ENCODE peak calls at places on chromosomes 5 and 9, in four cellular contexts. A is suprapubic skin, O is GM23338, E is GM12891. V is an unnamed sample.
A peak's percentile ranks its signal among the peaks of the same experiment; 100 is the strongest.

GRCh38 chr5:4142842-4143241 is 547.2 kb downstream of the IRX1 start:
- DNase-seq in A (no peak), O (peak; percentile 72), E (no peak), V (no peak)

GRCh38 chr5:137731201-137731600 is 4.7 kb downstream of the KLHL3 start:
- DNase-seq in A (no peak), O (no peak), E (no peak), V (no peak)

GRCh38 chr5:14417232-14417730 is 164.3 kb upstream of the OTULINL start:
- DNase-seq in A (no peak), O (peak; percentile 41), E (no peak), V (no peak)

GRCh38 chr9:136558373-136558772 is 12.5 kb upstream of the NOTCH1 start:
- DNase-seq in A (no peak), O (no peak), E (no peak), V (no peak)

GRCh38 chr9:14304242-14304641 is 9.7 kb downstream of the NFIB start:
- DNase-seq in A (no peak), O (no peak), E (no peak), V (no peak)

GRCh38 chr5:79521156-79521555 is 7.2 kb upstream of the HOMER1 start:
- DNase-seq in A (no peak), O (no peak), E (no peak), V (no peak)

GRCh38 chr5:1769017-1769640 is 30.5 kb downstream of the MRPL36 start:
- DNase-seq in A (no peak), O (no peak), E (no peak), V (no peak)

GRCh38 chr5:91110709-91111108 is 272.4 kb downstream of the ARRDC3 start:
- DNase-seq in A (no peak), O (no peak), E (no peak), V (no peak)

GRCh38 chr9:125854553-125855275 is 107.5 kb downstream of the PBX3 start:
- DNase-seq in A (no peak), O (no peak), E (no peak), V (no peak)

GRCh38 chr5:90932052-90932699 is 373.6 kb downstream of the ADGRV1 start:
- DNase-seq in A (no peak), O (peak; percentile 87), E (peak; percentile 21), V (peak; percentile 76)

GRCh38 chr5:164422400-164422799 is 917.0 kb downstream of the MAT2B start:
- DNase-seq in A (no peak), O (peak; percentile 75), E (no peak), V (no peak)

GRCh38 chr9:69027355-69028097 is 8.0 kb upstream of the FXN start:
- DNase-seq in A (peak; percentile 38), O (peak; percentile 85), E (no peak), V (no peak)

GRCh38 chr5:153658151-153658550 is 167.7 kb downstream of the GRIA1 start:
- DNase-seq in A (no peak), O (no peak), E (no peak), V (no peak)

GRCh38 chr9:23683021-23683431 is 143.0 kb downstream of the ELAVL2 start:
- DNase-seq in A (no peak), O (peak; percentile 15), E (no peak), V (no peak)

GRCh38 chr5:151901611-151902010 is 23.0 kb downstream of the GLRA1 start:
- DNase-seq in A (no peak), O (no peak), E (no peak), V (no peak)

GRCh38 chr5:119945696-119946095 is 316.3 kb downstream of the FAM170A start:
- DNase-seq in A (no peak), O (no peak), E (no peak), V (no peak)

GRCh38 chr5:36521838-36522745 is 84.3 kb upstream of the SLC1A3 start:
- DNase-seq in A (no peak), O (no peak), E (no peak), V (no peak)

GRCh38 chr9:2574215-2574614 is 47.4 kb upstream of the VLDLR start:
- DNase-seq in A (no peak), O (no peak), E (no peak), V (no peak)

GRCh38 chr9:125536184-125537152 is 170.5 kb downstream of the MAPKAP1 start:
- DNase-seq in A (no peak), O (no peak), E (no peak), V (no peak)

GRCh38 chr5:17441351-17441750 is 56.7 kb upstream of the TAF11L2 start:
- DNase-seq in A (no peak), O (no peak), E (no peak), V (no peak)

GRCh38 chr9:116592926-116593325 is 94.2 kb upstream of the TRIM32 start:
- DNase-seq in A (no peak), O (no peak), E (no peak), V (no peak)

GRCh38 chr9:137250329-137251193 is 525 bp upstream of the STPG3 start:
- DNase-seq in A (no peak), O (no peak), E (no peak), V (no peak)

GRCh38 chr5:55484531-55484930 is 50.2 kb downstream of the PLPP1 start:
- DNase-seq in A (no peak), O (peak; percentile 93), E (no peak), V (no peak)

GRCh38 chr9:8856686-8857329 is 1057.2 kb upstream of the DMAC1 start:
- DNase-seq in A (no peak), O (peak; percentile 68), E (no peak), V (no peak)

GRCh38 chr9:38020251-38021076 is 48.6 kb downstream of the SHB start:
- DNase-seq in A (no peak), O (no peak), E (no peak), V (no peak)
- TF ChIP-seq POLR2AphosphoS5 in A (no peak), O (no peak), E (no peak), V (no peak)

GRCh38 chr5:115374057-115374775 is 77.8 kb upstream of the CCDC112 start:
- DNase-seq in A (no peak), O (no peak), E (no peak), V (no peak)

GRCh38 chr5:115377468-115378217 is 81.2 kb upstream of the CCDC112 start:
- DNase-seq in A (no peak), O (no peak), E (no peak), V (no peak)

GRCh38 chr5:115372121-115372520 is 75.7 kb upstream of the CCDC112 start:
- DNase-seq in A (no peak), O (no peak), E (no peak), V (no peak)

GRCh38 chr5:115378754-115379153 is 82.3 kb upstream of the CCDC112 start:
- DNase-seq in A (no peak), O (no peak), E (no peak), V (no peak)

DNA sequence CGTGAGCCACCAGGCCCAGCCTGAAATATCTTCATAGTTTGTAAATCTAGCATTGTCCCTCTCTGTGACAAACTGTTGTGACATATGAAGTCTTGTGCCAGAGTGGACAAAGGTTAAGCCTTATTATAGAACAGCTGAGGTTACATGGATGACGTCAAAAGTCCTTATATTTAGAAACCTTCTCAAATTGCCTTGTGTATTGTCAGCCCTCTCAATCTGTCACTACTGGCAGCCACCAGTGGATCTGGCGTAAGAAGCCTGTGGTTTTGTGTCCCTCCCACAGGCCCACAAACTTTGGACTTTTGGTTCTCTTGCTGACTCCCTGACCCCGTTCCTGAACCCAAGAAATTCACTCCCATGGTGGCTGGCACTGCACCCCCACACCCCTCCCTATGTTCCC is 79.5 kb upstream of the CCDC112 start:
- DNase-seq in A (no peak), O (no peak), E (no peak), V (no peak)
- TF ChIP-seq POLR2AphosphoS5 in A (no peak), O (no peak), E (no peak), V (no peak)

GRCh38 chr9:134871941-134872340 is 8.7 kb upstream of the FCN2 start:
- DNase-seq in A (peak; percentile 40), O (no peak), E (no peak), V (no peak)
- TF ChIP-seq POLR2AphosphoS5 in A (no peak), O (no peak), E (no peak), V (no peak)

GRCh38 chr5:141003026-141003425 is 36.8 kb downstream of the PCDHAC2 start:
- DNase-seq in A (no peak), O (no peak), E (no peak), V (no peak)

GRCh38 chr5:141002667-141002965 is 36.3 kb downstream of the PCDHAC2 start:
- DNase-seq in A (no peak), O (no peak), E (no peak), V (no peak)

GRCh38 chr5:140998921-140999410 is 32.7 kb downstream of the PCDHAC2 start:
- DNase-seq in A (no peak), O (peak; percentile 69), E (no peak), V (no peak)

GRCh38 chr5:141001854-141002666 is 35.8 kb downstream of the PCDHAC2 start:
- DNase-seq in A (no peak), O (peak; percentile 96), E (no peak), V (no peak)

DNA sequence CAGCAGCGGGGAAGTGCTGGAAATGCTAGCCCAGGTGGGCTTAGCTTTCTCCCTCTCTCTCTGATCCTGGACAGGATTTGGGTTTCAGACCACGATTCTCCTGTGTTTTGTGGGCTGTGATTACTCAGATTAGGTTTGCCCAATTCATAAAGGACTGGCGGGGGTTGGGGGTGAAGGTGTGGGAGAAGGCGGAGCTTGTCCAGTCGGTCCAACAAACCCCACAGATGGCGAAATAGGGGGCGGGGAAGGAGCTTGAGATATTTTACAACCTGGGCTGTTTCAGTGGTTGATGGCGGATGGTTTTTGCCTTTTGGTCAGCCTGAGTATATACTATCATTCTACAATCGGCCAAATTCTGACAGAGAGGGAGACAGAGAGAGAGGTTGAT is 35.2 kb downstream of the PCDHAC2 start:
- DNase-seq in A (no peak), O (peak; percentile 65), E (no peak), V (no peak)
- TF ChIP-seq POLR2AphosphoS5 in A (no peak), O (no peak), E (no peak), V (no peak)

GRCh38 chr9:4987996-4988421 is 2.9 kb downstream of the JAK2 start:
- DNase-seq in A (no peak), O (peak; percentile 96), E (no peak), V (peak; percentile 74)
- TF ChIP-seq POLR2AphosphoS5 in A (no peak), O (no peak), E (no peak), V (no peak)

GRCh38 chr9:130242270-130243014 is 23.1 kb upstream of the HMCN2 start:
- DNase-seq in A (no peak), O (no peak), E (no peak), V (no peak)

GRCh38 chr9:130239363-130239695 is 26.2 kb upstream of the HMCN2 start:
- DNase-seq in A (no peak), O (no peak), E (no peak), V (no peak)

GRCh38 chr9:130239741-130240241 is 25.8 kb upstream of the HMCN2 start:
- DNase-seq in A (no peak), O (no peak), E (no peak), V (peak; percentile 72)

GRCh38 chr9:130241198-130241535 is 24.4 kb upstream of the HMCN2 start:
- DNase-seq in A (no peak), O (no peak), E (no peak), V (no peak)

DNA sequence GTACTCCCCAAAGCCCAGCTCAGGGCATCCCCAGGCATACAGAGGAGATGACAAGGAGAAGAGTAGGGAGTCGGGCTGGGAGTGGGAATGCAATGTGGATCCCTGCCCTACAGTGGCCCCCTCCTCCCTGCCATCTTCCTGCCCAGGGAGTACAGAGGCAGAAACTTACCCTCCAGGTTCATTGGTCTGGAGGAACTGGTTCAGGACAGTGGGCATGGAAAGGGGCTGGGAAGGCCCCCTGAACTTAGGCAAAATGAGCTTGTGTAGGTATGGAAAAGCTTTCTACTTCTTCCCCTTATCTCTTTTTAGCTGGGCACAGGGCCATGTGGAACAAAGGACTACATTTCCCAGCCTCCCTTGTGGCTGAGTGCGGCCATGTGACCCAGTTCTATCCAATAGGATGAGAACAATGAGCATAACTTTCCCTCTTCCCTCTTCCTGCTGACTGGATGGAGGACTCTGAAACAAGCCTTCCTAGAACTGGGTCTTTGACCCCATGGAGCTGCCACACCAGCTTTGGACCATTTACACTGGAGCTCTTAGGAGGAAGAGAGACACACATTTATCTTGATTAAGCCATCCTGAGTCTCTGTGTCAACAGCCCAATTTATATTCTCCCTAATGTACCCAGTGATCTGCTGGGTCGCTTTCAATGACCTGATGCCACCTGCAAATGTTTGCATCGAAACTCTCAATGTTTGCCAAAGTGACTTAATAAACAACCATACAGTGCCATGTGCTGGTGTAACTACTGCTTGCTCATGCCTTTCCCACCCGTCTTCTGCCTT is 25.0 kb upstream of the HMCN2 start:
- DNase-seq in A (no peak), O (peak; percentile 82), E (no peak), V (peak; percentile 67)
- TF ChIP-seq POLR2AphosphoS5 in A (no peak), O (no peak), E (no peak), V (no peak)

V was measured in SK-N-MC.